ENCODE peak calls at places on chromosomes 4 and X, in nine cellular contexts. X is neural progenitor cell, G is GM23248, H is hepatocyte, L is GM23338, I is PC-3, E is MM.1S, F is HCT116, M is SK-N-SH. B is an unnamed sample.

GRCh38 chrX:56974408-56974807 is 20.9 kb downstream of the SPIN3 start:
- DNase-seq in X (no peak), G (no peak), H (no peak), L (no peak), I (peak), E (no peak), F (no peak), M (no peak), B (no peak)

GRCh38 chr4:69089388-69089787 is 6.9 kb upstream of the UGT2B7 start:
- DNase-seq in X (no peak), G (no peak), H (no peak), L (no peak), I (no peak), E (no peak), F (no peak), M (no peak), B (no peak)

GRCh38 chrX:23509256-23509655 is 158.0 kb upstream of the PRDX4 start:
- DNase-seq in X (no peak), G (no peak), H (no peak), L (peak), I (no peak), E (no peak), F (no peak), M (no peak), B (no peak)

GRCh38 chrX:8139713-8140112 is 31.4 kb downstream of the VCX2 start:
- DNase-seq in X (no peak), G (peak), H (peak), L (no peak), I (peak), E (no peak), F (no peak), M (no peak), B (no peak)

GRCh38 chrX:42615161-42615563 is 162.8 kb downstream of the PPP1R2C start:
- DNase-seq in X (peak), G (no peak), H (peak), L (peak), I (peak), E (no peak), F (peak), M (no peak), B (peak)

GRCh38 chr4:37799941-37800554 is 26.4 kb upstream of the PGM2 start:
- DNase-seq in X (no peak), G (peak), H (no peak), L (no peak), I (no peak), E (no peak), F (no peak), M (no peak), B (no peak)

GRCh38 chrX:47561653-47562151 is 697 bp downstream of the ARAF start:
- DNase-seq in X (no peak), G (no peak), H (no peak), L (no peak), I (no peak), E (no peak), F (no peak), M (no peak), B (no peak)

GRCh38 chr4:110748071-110748470 is 125.2 kb upstream of the PITX2 start:
- DNase-seq in X (no peak), G (no peak), H (no peak), L (no peak), I (no peak), E (no peak), F (no peak), M (no peak), B (no peak)

GRCh38 chr4:11428701-11429571 is at the start of gene HS3ST1:
- DNase-seq in X (peak), G (peak), H (peak), L (peak), I (peak), E (peak), F (peak), M (peak), B (no peak)

GRCh38 chr4:73978886-73979285 is 2.9 kb downstream of the PF4 start:
- DNase-seq in X (no peak), G (peak), H (peak), L (no peak), I (peak), E (no peak), F (no peak), M (no peak), B (no peak)

GRCh38 chrX:88838392-88838791 is 91.4 kb downstream of the CPXCR1 start:
- DNase-seq in X (no peak), G (no peak), H (no peak), L (no peak), I (no peak), E (no peak), F (no peak), M (no peak), B (no peak)

GRCh38 chr4:48031802-48032525 is 15.4 kb downstream of the NIPAL1 start:
- DNase-seq in X (no peak), G (peak), H (peak), L (no peak), I (no peak), E (no peak), F (no peak), M (no peak), B (no peak)

GRCh38 chr4:152109585-152110509 is 349.0 kb upstream of the GATB start:
- DNase-seq in X (no peak), G (peak), H (no peak), L (no peak), I (no peak), E (no peak), F (no peak), M (no peak), B (no peak)

GRCh38 chr4:17478073-17478472 is 33.8 kb downstream of the QDPR start:
- DNase-seq in X (no peak), G (no peak), H (no peak), L (no peak), I (no peak), E (no peak), F (no peak), M (no peak), B (no peak)
- TF ChIP-seq EZH2phosphoT487 in X (no peak), G (no peak), H (no peak), L (no peak), I (no peak), E (no peak), F (no peak), M (no peak), B (no peak)

GRCh38 chr4:139443661-139444060 is 10.3 kb upstream of the RAB33B start:
- DNase-seq in X (no peak), G (no peak), H (no peak), L (no peak), I (no peak), E (no peak), F (no peak), M (no peak), B (no peak)
- H2AFZ ChIP-seq in X (no peak), G (no peak), H (no peak), L (no peak), I (no peak), E (no peak), F (no peak), M (no peak), B (no peak)

DNA sequence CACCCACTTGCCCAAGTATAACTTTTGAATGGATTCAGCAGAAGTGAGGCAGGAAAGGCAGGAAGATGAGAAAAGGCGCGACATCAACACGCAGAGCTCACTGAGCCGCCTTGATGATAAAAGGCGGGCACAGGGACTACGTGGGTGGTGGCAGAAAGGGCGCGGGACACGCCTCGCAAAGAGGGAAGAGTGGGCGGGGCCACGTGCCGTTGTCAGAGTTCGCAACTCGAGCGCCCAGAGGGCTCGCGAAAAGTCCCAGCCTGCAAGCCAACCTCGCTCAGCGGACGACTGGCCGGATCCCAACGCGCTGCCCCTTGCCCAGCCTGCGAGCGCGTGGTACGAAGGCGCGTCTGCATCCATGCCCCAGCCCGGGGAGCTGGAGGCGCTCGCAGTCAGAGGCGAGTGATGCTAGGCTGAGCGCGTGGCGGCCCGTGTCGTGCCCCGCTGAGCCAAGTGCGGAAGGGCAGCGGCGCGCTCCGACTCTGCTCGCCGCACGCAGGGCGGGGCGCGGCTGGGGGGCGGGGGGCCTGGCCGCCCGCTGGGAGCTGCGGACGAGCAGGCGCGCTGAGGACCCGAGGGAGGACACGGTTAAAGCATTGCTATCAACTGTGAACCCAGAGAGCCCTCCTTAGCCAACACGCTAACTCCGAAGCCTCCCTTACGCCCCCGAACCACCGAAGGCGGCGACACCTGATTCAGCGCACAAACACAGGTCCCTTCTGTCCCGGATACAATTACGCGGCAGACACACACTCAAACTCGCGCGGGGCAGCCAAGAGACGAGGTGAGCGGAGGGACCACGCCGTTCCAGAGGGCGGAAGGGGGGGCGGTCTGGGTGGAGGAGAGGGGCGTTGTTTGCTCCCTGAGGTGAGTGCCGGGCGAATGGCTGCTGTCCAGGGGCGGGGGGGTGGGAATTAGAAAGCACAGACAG is at the start of gene UGT8:
- DNase-seq in X (peak), G (peak), H (peak), L (peak), I (peak), E (no peak), F (peak), M (peak), B (peak)
- H3K4me2 ChIP-seq in X (peak), G (peak), H (peak), L (peak), I (peak), E (peak), F (peak), M (peak), B (peak)

GRCh38 chrX:68632491-68632890 is 15.0 kb upstream of the STARD8 start:
- DNase-seq in X (no peak), G (no peak), H (no peak), L (no peak), I (no peak), E (no peak), F (no peak), M (no peak), B (no peak)
- TF ChIP-seq EZH2phosphoT487 in X (no peak), G (no peak), H (no peak), L (no peak), I (no peak), E (no peak), F (no peak), M (no peak), B (no peak)

GRCh38 chrX:49921109-49921508 is 1.3 kb upstream of the CLCN5 start:
- DNase-seq in X (no peak), G (no peak), H (no peak), L (no peak), I (no peak), E (no peak), F (no peak), M (no peak), B (no peak)
- H2AFZ ChIP-seq in X (no peak), G (no peak), H (no peak), L (no peak), I (peak), E (no peak), F (no peak), M (peak), B (peak)

GRCh38 chr4:155659168-155659567 is 7.5 kb upstream of the GUCY1A1 start:
- DNase-seq in X (no peak), G (no peak), H (no peak), L (no peak), I (no peak), E (peak), F (no peak), M (no peak), B (no peak)

GRCh38 chr4:155657985-155658384 is 8.7 kb upstream of the GUCY1A1 start:
- DNase-seq in X (no peak), G (no peak), H (no peak), L (no peak), I (no peak), E (no peak), F (no peak), M (no peak), B (no peak)

GRCh38 chr4:155657169-155657568 is 9.5 kb upstream of the GUCY1A1 start:
- DNase-seq in X (no peak), G (peak), H (no peak), L (no peak), I (no peak), E (no peak), F (no peak), M (no peak), B (no peak)

GRCh38 chr4:155660436-155660835 is 6.2 kb upstream of the GUCY1A1 start:
- DNase-seq in X (no peak), G (no peak), H (no peak), L (no peak), I (no peak), E (no peak), F (no peak), M (no peak), B (no peak)

GRCh38 chr4:155658665-155659064 is 8.0 kb upstream of the GUCY1A1 start:
- DNase-seq in X (no peak), G (no peak), H (no peak), L (no peak), I (no peak), E (peak), F (no peak), M (no peak), B (no peak)
- H3K4me2 ChIP-seq in X (no peak), G (no peak), H (no peak), L (no peak), I (no peak), E (peak), F (no peak), M (no peak), B (no peak)

GRCh38 chr4:184417802-184418511 is 56.4 kb downstream of the IRF2 start:
- DNase-seq in X (no peak), G (peak), H (peak), L (no peak), I (peak), E (peak), F (peak), M (no peak), B (no peak)

GRCh38 chr4:184410748-184411147 is 63.6 kb downstream of the IRF2 start:
- DNase-seq in X (no peak), G (no peak), H (no peak), L (no peak), I (no peak), E (no peak), F (no peak), M (no peak), B (no peak)

GRCh38 chr4:184416913-184417734 is 57.2 kb downstream of the IRF2 start:
- DNase-seq in X (no peak), G (peak), H (no peak), L (no peak), I (no peak), E (peak), F (no peak), M (no peak), B (peak)

GRCh38 chr4:184413227-184414064 is 60.9 kb downstream of the IRF2 start:
- DNase-seq in X (no peak), G (no peak), H (no peak), L (no peak), I (no peak), E (no peak), F (no peak), M (no peak), B (no peak)

DNA sequence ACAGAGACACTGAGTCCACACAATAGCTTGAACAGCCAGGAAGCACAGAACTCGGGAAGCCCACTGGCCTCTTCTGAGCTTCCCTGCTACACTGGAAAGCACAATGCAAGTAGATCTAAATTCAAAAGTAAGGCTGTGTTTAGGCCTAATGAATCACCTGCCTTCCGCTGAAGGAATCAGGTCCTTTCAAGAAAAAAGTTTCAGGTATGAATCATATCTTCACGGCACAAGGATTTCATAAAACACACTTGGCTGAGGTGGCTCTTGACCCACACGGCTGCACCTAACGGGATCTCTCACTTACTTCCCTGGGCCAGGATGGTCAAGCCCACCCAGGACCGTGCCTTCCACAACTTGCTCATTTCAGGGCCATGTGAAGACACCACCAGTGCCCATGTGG is 59.3 kb downstream of the IRF2 start:
- DNase-seq in X (no peak), G (no peak), H (no peak), L (no peak), I (peak), E (no peak), F (no peak), M (no peak), B (no peak)
- TF ChIP-seq EZH2phosphoT487 in X (no peak), G (no peak), H (no peak), L (no peak), I (no peak), E (no peak), F (no peak), M (no peak), B (no peak)